ENCODE peak calls at places on chromosomes 4 and X, in eight cellular contexts. One of them, this sample, is unnamed.

GRCh38 chr4:84855774-84856173 is 110.7 kb downstream of the WDFY3 start:
- DNase-seq in naive thymus-derived CD4-positive, alpha-beta T cell: no peak
- DNase-seq in testis: peak; percentile 30
- DNase-seq in right lobe of liver: no peak
- DNase-seq in CD8-positive, alpha-beta memory T cell: no peak
- DNase-seq in mesendoderm: no peak
- DNase-seq in heart right ventricle: no peak
- DNase-seq in mammary epithelial cell: peak; percentile 20
- DNase-seq in this sample: no peak

GRCh38 chr4:73770917-73771316 is 30.5 kb downstream of the CXCL8 start:
- DNase-seq in naive thymus-derived CD4-positive, alpha-beta T cell: no peak
- DNase-seq in testis: no peak
- DNase-seq in right lobe of liver: peak; percentile 89
- DNase-seq in CD8-positive, alpha-beta memory T cell: no peak
- DNase-seq in mesendoderm: no peak
- DNase-seq in heart right ventricle: no peak
- DNase-seq in mammary epithelial cell: no peak
- DNase-seq in this sample: no peak

GRCh38 chrX:16186380-16187007 is 19.2 kb downstream of the MAGEB17 start:
- DNase-seq in naive thymus-derived CD4-positive, alpha-beta T cell: no peak
- DNase-seq in testis: no peak
- DNase-seq in right lobe of liver: no peak
- DNase-seq in CD8-positive, alpha-beta memory T cell: no peak
- DNase-seq in mesendoderm: peak; percentile 67
- DNase-seq in heart right ventricle: no peak
- DNase-seq in mammary epithelial cell: no peak
- DNase-seq in this sample: no peak

GRCh38 chrX:86806786-86807185 is 658.5 kb downstream of the DACH2 start:
- DNase-seq in naive thymus-derived CD4-positive, alpha-beta T cell: no peak
- DNase-seq in testis: peak; percentile 11
- DNase-seq in right lobe of liver: no peak
- DNase-seq in CD8-positive, alpha-beta memory T cell: no peak
- DNase-seq in mesendoderm: peak; percentile 66
- DNase-seq in heart right ventricle: no peak
- DNase-seq in mammary epithelial cell: peak; percentile 2
- DNase-seq in this sample: no peak

GRCh38 chr4:25842229-25842840 is 20.5 kb downstream of the SEL1L3 start:
- DNase-seq in naive thymus-derived CD4-positive, alpha-beta T cell: peak; percentile 35
- DNase-seq in testis: no peak
- DNase-seq in right lobe of liver: no peak
- DNase-seq in CD8-positive, alpha-beta memory T cell: peak; percentile 56
- DNase-seq in mesendoderm: peak; percentile 47
- DNase-seq in heart right ventricle: no peak
- DNase-seq in mammary epithelial cell: no peak
- DNase-seq in this sample: no peak

GRCh38 chrX:1249101-1249887 is 19.3 kb upstream of the CSF2RA start:
- DNase-seq in naive thymus-derived CD4-positive, alpha-beta T cell: peak; percentile 60
- DNase-seq in testis: peak; percentile 47
- DNase-seq in right lobe of liver: peak; percentile 64
- DNase-seq in CD8-positive, alpha-beta memory T cell: peak; percentile 49
- DNase-seq in mesendoderm: peak; percentile 97
- DNase-seq in heart right ventricle: peak; percentile 64
- DNase-seq in mammary epithelial cell: no peak
- DNase-seq in this sample: peak; percentile 76

GRCh38 chrX:95427389-95427788 is 1257.3 kb upstream of the DIAPH2 start:
- DNase-seq in naive thymus-derived CD4-positive, alpha-beta T cell: no peak
- DNase-seq in testis: no peak
- DNase-seq in right lobe of liver: no peak
- DNase-seq in CD8-positive, alpha-beta memory T cell: no peak
- DNase-seq in mesendoderm: no peak
- DNase-seq in heart right ventricle: no peak
- DNase-seq in mammary epithelial cell: peak; percentile 59
- DNase-seq in this sample: peak; percentile 51

GRCh38 chr4:168724960-168725359 is 228.1 kb downstream of the PALLD start:
- DNase-seq in naive thymus-derived CD4-positive, alpha-beta T cell: no peak
- DNase-seq in testis: no peak
- DNase-seq in right lobe of liver: no peak
- DNase-seq in CD8-positive, alpha-beta memory T cell: no peak
- DNase-seq in mesendoderm: peak; percentile 33
- DNase-seq in heart right ventricle: no peak
- DNase-seq in mammary epithelial cell: no peak
- DNase-seq in this sample: no peak

GRCh38 chrX:8520791-8521190 is 56.2 kb downstream of the VCX3B start:
- DNase-seq in naive thymus-derived CD4-positive, alpha-beta T cell: no peak
- DNase-seq in testis: no peak
- DNase-seq in right lobe of liver: no peak
- DNase-seq in CD8-positive, alpha-beta memory T cell: no peak
- DNase-seq in mesendoderm: no peak
- DNase-seq in heart right ventricle: no peak
- DNase-seq in mammary epithelial cell: peak; percentile 57
- DNase-seq in this sample: no peak

GRCh38 chr4:142984871-142985585 is 138.9 kb upstream of the INPP4B start:
- DNase-seq in naive thymus-derived CD4-positive, alpha-beta T cell: no peak
- DNase-seq in testis: no peak
- DNase-seq in right lobe of liver: no peak
- DNase-seq in CD8-positive, alpha-beta memory T cell: no peak
- DNase-seq in mesendoderm: peak; percentile 76
- DNase-seq in heart right ventricle: no peak
- DNase-seq in mammary epithelial cell: peak; percentile 16
- DNase-seq in this sample: no peak

GRCh38 chrX:147953976-147954375 is 27.2 kb upstream of the FMR1NB start:
- DNase-seq in naive thymus-derived CD4-positive, alpha-beta T cell: no peak
- DNase-seq in testis: peak; percentile 16
- DNase-seq in right lobe of liver: no peak
- DNase-seq in CD8-positive, alpha-beta memory T cell: no peak
- DNase-seq in mesendoderm: no peak
- DNase-seq in heart right ventricle: no peak
- DNase-seq in mammary epithelial cell: no peak
- DNase-seq in this sample: no peak

GRCh38 chr4:25800253-25800652 is 62.5 kb downstream of the SEL1L3 start:
- DNase-seq in naive thymus-derived CD4-positive, alpha-beta T cell: no peak
- DNase-seq in testis: no peak
- DNase-seq in right lobe of liver: no peak
- DNase-seq in CD8-positive, alpha-beta memory T cell: no peak
- DNase-seq in mesendoderm: no peak
- DNase-seq in heart right ventricle: no peak
- DNase-seq in mammary epithelial cell: no peak
- DNase-seq in this sample: no peak

GRCh38 chr4:55121246-55121645 is 4.1 kb downstream of the KDR start:
- DNase-seq in naive thymus-derived CD4-positive, alpha-beta T cell: no peak
- DNase-seq in testis: no peak
- DNase-seq in right lobe of liver: no peak
- DNase-seq in CD8-positive, alpha-beta memory T cell: no peak
- DNase-seq in mesendoderm: no peak
- DNase-seq in heart right ventricle: no peak
- DNase-seq in mammary epithelial cell: no peak
- DNase-seq in this sample: no peak

GRCh38 chr4:106325800-106326199 is 9.4 kb downstream of the AIMP1 start:
- DNase-seq in naive thymus-derived CD4-positive, alpha-beta T cell: no peak
- DNase-seq in testis: no peak
- DNase-seq in right lobe of liver: no peak
- DNase-seq in CD8-positive, alpha-beta memory T cell: no peak
- DNase-seq in mesendoderm: no peak
- DNase-seq in heart right ventricle: no peak
- DNase-seq in mammary epithelial cell: peak; percentile 57
- DNase-seq in this sample: no peak

GRCh38 chr4:8922481-8922880 is 50.8 kb upstream of the HMX1 start:
- DNase-seq in naive thymus-derived CD4-positive, alpha-beta T cell: no peak
- DNase-seq in testis: no peak
- DNase-seq in right lobe of liver: peak; percentile 25
- DNase-seq in CD8-positive, alpha-beta memory T cell: no peak
- DNase-seq in mesendoderm: no peak
- DNase-seq in heart right ventricle: no peak
- DNase-seq in mammary epithelial cell: no peak
- DNase-seq in this sample: no peak

GRCh38 chr4:79281577-79282359 is 44.1 kb downstream of the NAA11 start:
- DNase-seq in naive thymus-derived CD4-positive, alpha-beta T cell: no peak
- DNase-seq in testis: no peak
- DNase-seq in right lobe of liver: no peak
- DNase-seq in CD8-positive, alpha-beta memory T cell: no peak
- DNase-seq in mesendoderm: peak; percentile 41
- DNase-seq in heart right ventricle: no peak
- DNase-seq in mammary epithelial cell: no peak
- DNase-seq in this sample: no peak

GRCh38 chrX:21638311-21638710 is 19.8 kb downstream of the KLHL34 start:
- DNase-seq in naive thymus-derived CD4-positive, alpha-beta T cell: no peak
- DNase-seq in testis: no peak
- DNase-seq in right lobe of liver: no peak
- DNase-seq in CD8-positive, alpha-beta memory T cell: no peak
- DNase-seq in mesendoderm: no peak
- DNase-seq in heart right ventricle: no peak
- DNase-seq in mammary epithelial cell: peak; percentile 51
- DNase-seq in this sample: no peak

GRCh38 chr4:110663738-110664444 is 41.0 kb upstream of the PITX2 start:
- DNase-seq in naive thymus-derived CD4-positive, alpha-beta T cell: no peak
- DNase-seq in testis: no peak
- DNase-seq in right lobe of liver: no peak
- DNase-seq in CD8-positive, alpha-beta memory T cell: no peak
- DNase-seq in mesendoderm: no peak
- DNase-seq in heart right ventricle: no peak
- DNase-seq in mammary epithelial cell: no peak
- DNase-seq in this sample: no peak

GRCh38 chr4:182938213-182938645 is 21.0 kb upstream of the DCTD start:
- DNase-seq in naive thymus-derived CD4-positive, alpha-beta T cell: peak; percentile 59
- DNase-seq in testis: peak; percentile 77
- DNase-seq in right lobe of liver: peak; percentile 80
- DNase-seq in CD8-positive, alpha-beta memory T cell: peak; percentile 43
- DNase-seq in mesendoderm: peak; percentile 79
- DNase-seq in heart right ventricle: peak; percentile 71
- DNase-seq in mammary epithelial cell: peak; percentile 41
- DNase-seq in this sample: peak; percentile 89

GRCh38 chr4:123449362-123449761 is 52.8 kb downstream of the SPRY1 start:
- DNase-seq in naive thymus-derived CD4-positive, alpha-beta T cell: no peak
- DNase-seq in testis: no peak
- DNase-seq in right lobe of liver: no peak
- DNase-seq in CD8-positive, alpha-beta memory T cell: no peak
- DNase-seq in mesendoderm: peak; percentile 4
- DNase-seq in heart right ventricle: no peak
- DNase-seq in mammary epithelial cell: no peak
- DNase-seq in this sample: no peak

GRCh38 chr4:74535471-74535870 is 90.5 kb downstream of the AREG start:
- DNase-seq in naive thymus-derived CD4-positive, alpha-beta T cell: no peak
- DNase-seq in testis: no peak
- DNase-seq in right lobe of liver: no peak
- DNase-seq in CD8-positive, alpha-beta memory T cell: no peak
- DNase-seq in mesendoderm: peak; percentile 65
- DNase-seq in heart right ventricle: no peak
- DNase-seq in mammary epithelial cell: no peak
- DNase-seq in this sample: no peak

GRCh38 chr4:183960912-183961569 is 55.9 kb downstream of the STOX2 start:
- DNase-seq in naive thymus-derived CD4-positive, alpha-beta T cell: no peak
- DNase-seq in testis: no peak
- DNase-seq in right lobe of liver: no peak
- DNase-seq in CD8-positive, alpha-beta memory T cell: no peak
- DNase-seq in mesendoderm: peak; percentile 67
- DNase-seq in heart right ventricle: peak; percentile 69
- DNase-seq in mammary epithelial cell: no peak
- DNase-seq in this sample: no peak
- H3K27ac ChIP-seq in naive thymus-derived CD4-positive, alpha-beta T cell: no peak overlapping the region
- H3K27ac ChIP-seq in testis: no peak overlapping the region
- H3K27ac ChIP-seq in right lobe of liver: no peak overlapping the region
- H3K27ac ChIP-seq in CD8-positive, alpha-beta memory T cell: no peak overlapping the region
- H3K27ac ChIP-seq in mesendoderm: no peak overlapping the region
- H3K27ac ChIP-seq in heart right ventricle: no peak overlapping the region
- H3K27ac ChIP-seq in mammary epithelial cell: no peak overlapping the region
- H3K27ac ChIP-seq in this sample: no peak overlapping the region

GRCh38 chr4:115145393-115146160 is 32.2 kb upstream of the NDST4 start:
- DNase-seq in naive thymus-derived CD4-positive, alpha-beta T cell: no peak
- DNase-seq in testis: no peak
- DNase-seq in right lobe of liver: no peak
- DNase-seq in CD8-positive, alpha-beta memory T cell: no peak
- DNase-seq in mesendoderm: no peak
- DNase-seq in heart right ventricle: no peak
- DNase-seq in mammary epithelial cell: no peak
- DNase-seq in this sample: no peak
- H3K4me1 ChIP-seq in naive thymus-derived CD4-positive, alpha-beta T cell: no peaks in the 10 kb centered on the region
- H3K4me1 ChIP-seq in testis: no peaks in the 10 kb centered on the region
- H3K4me1 ChIP-seq in right lobe of liver: no peaks in the 10 kb centered on the region
- H3K4me1 ChIP-seq in CD8-positive, alpha-beta memory T cell: no peaks in the 10 kb centered on the region
- H3K4me1 ChIP-seq in mesendoderm: no peaks in the 10 kb centered on the region
- H3K4me1 ChIP-seq in heart right ventricle: no peaks in the 10 kb centered on the region
- H3K4me1 ChIP-seq in mammary epithelial cell: no peaks in the 10 kb centered on the region
- H3K4me1 ChIP-seq in this sample: no peaks in the 10 kb centered on the region

DNA sequence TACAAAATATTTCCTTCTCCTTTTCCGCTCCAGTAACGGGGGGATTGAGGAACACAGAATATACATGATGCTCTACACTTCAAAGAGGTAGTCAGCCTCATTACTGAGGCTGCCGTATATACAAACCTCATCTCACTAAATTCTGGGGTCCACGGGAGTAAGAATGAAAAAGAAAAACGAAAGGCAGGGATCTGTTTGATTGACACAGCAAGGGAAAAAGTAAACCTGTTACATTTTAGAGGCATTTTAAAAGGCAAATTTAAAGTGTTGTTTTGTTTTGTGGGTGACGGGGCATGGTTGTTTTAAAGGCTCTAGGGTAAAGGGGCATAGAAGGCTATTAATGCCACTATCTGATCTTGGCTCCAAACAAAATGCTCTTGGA is 2.9 kb upstream of the PCDH10 start:
- DNase-seq in naive thymus-derived CD4-positive, alpha-beta T cell: no peak
- DNase-seq in testis: no peak
- DNase-seq in right lobe of liver: no peak
- DNase-seq in CD8-positive, alpha-beta memory T cell: no peak
- DNase-seq in mesendoderm: no peak
- DNase-seq in heart right ventricle: no peak
- DNase-seq in mammary epithelial cell: no peak
- DNase-seq in this sample: no peak
- H3K4me3 ChIP-seq in naive thymus-derived CD4-positive, alpha-beta T cell: no peak overlapping the region
- H3K4me3 ChIP-seq in testis: no peak overlapping the region
- H3K4me3 ChIP-seq in right lobe of liver: no peak overlapping the region
- H3K4me3 ChIP-seq in CD8-positive, alpha-beta memory T cell: no peak overlapping the region
- H3K4me3 ChIP-seq in mesendoderm: peak overlapping the region; percentile 32
- H3K4me3 ChIP-seq in heart right ventricle: no peak overlapping the region
- H3K4me3 ChIP-seq in mammary epithelial cell: no peak overlapping the region
- H3K4me3 ChIP-seq in this sample: peak overlapping the region; percentile 56

DNA sequence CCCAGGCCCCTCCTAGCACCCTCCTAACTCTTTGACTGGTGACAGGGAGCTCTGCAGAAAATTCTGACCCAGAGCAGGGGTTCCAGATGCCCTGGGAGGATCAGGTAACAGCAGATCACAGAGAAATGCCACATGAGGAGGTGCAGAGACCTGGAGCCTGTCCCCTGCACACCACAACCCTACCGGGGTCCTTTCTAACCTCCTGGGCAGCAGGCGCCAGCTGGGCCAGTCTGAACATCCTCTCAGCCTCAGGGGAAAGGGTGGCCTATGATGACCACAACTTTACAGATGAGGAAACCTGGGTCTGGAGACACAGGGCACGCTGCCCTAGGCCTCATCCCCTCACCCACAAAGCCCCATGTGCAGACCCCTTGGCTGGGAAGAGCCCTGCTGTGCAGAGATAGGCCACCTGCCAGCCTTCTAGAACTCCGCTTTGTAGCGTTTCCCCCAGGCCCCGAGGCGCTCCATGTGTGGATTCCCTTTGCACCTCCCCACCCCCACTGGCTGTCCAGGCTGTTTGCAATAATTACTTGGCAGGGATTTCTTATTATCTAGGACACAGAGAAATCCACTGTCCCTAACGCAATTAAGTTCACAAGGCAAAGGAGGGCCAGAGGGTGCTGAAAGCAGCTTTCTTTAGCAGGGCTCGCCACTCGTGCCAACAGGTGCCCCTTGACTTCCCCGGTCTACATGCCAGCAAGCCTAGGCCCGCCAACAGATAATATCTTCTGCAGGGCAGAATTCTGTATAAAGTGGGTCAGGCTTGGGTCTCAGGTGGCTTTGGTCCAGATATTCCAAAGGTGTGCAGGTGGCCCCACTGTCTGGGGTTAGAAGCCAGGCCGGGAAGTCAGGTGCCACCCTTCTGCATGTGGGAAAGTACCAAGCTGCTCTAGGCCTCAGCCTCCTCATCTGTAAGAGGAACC is 36.4 kb downstream of the WDR1 start:
- DNase-seq in naive thymus-derived CD4-positive, alpha-beta T cell: no peak
- DNase-seq in testis: peak; percentile 81
- DNase-seq in right lobe of liver: peak; percentile 56
- DNase-seq in CD8-positive, alpha-beta memory T cell: no peak
- DNase-seq in mesendoderm: no peak
- DNase-seq in heart right ventricle: no peak
- DNase-seq in mammary epithelial cell: no peak
- DNase-seq in this sample: peak; percentile 32
- H3K27ac ChIP-seq in naive thymus-derived CD4-positive, alpha-beta T cell: no peak overlapping the region
- H3K27ac ChIP-seq in testis: no peak overlapping the region
- H3K27ac ChIP-seq in right lobe of liver: no peak overlapping the region
- H3K27ac ChIP-seq in CD8-positive, alpha-beta memory T cell: no peak overlapping the region
- H3K27ac ChIP-seq in mesendoderm: no peak overlapping the region
- H3K27ac ChIP-seq in heart right ventricle: no peak overlapping the region
- H3K27ac ChIP-seq in mammary epithelial cell: no peak overlapping the region
- H3K27ac ChIP-seq in this sample: no peak overlapping the region